ENCODE peak calls at places on chromosomes 11 and 22, in seven cellular contexts. L, P, B, N, D, Q and W are unnamed samples.

GRCh38 chr11:70048279-70049024 is 29.7 kb upstream of the ANO1 start:
- DNase-seq in L (peak), P (no peak), B (no peak), N (no peak), D (no peak), Q (peak), W (no peak)

GRCh38 chr11:15845261-15845660 is 511.1 kb downstream of the SOX6 start:
- DNase-seq in L (no peak), P (no peak), B (no peak), N (no peak), D (no peak), Q (no peak), W (peak)

GRCh38 chr22:45226681-45227186 is 14.0 kb downstream of the KIAA0930 start:
- DNase-seq in L (no peak), P (no peak), B (no peak), N (peak), D (peak), Q (no peak), W (no peak)

GRCh38 chr11:37087650-37088572 is 489.9 kb upstream of the RAG2 start:
- DNase-seq in L (no peak), P (no peak), B (no peak), N (no peak), D (no peak), Q (no peak), W (no peak)

GRCh38 chr11:37525336-37525735 is 927.3 kb upstream of the RAG2 start:
- DNase-seq in L (no peak), P (no peak), B (no peak), N (no peak), D (peak), Q (no peak), W (no peak)

GRCh38 chr11:130561441-130561881 is 113.0 kb downstream of the ADAMTS15 start:
- DNase-seq in L (no peak), P (no peak), B (peak), N (no peak), D (peak), Q (no peak), W (no peak)

GRCh38 chr11:94776351-94777321 is 8.5 kb downstream of the AMOTL1 start:
- DNase-seq in L (no peak), P (no peak), B (peak), N (no peak), D (peak), Q (no peak), W (no peak)

GRCh38 chr11:32312865-32313403 is 122.4 kb downstream of the WT1 start:
- DNase-seq in L (peak), P (no peak), B (peak), N (no peak), D (peak), Q (peak), W (no peak)

GRCh38 chr11:23405350-23405937 is 545.2 kb upstream of the CCDC179 start:
- DNase-seq in L (no peak), P (no peak), B (no peak), N (no peak), D (no peak), Q (no peak), W (no peak)

GRCh38 chr11:99020324-99021225 is at the start of gene CNTN5:
- DNase-seq in L (peak), P (peak), B (no peak), N (no peak), D (peak), Q (peak), W (peak)

GRCh38 chr22:29879738-29880137 is 3.2 kb upstream of the MTMR3 start:
- DNase-seq in L (peak), P (no peak), B (no peak), N (no peak), D (peak), Q (peak), W (no peak)

GRCh38 chr11:62677709-62678108 is 1.2 kb downstream of the UBXN1 start:
- DNase-seq in L (no peak), P (no peak), B (no peak), N (no peak), D (no peak), Q (no peak), W (no peak)

GRCh38 chr11:2137202-2138071 is 1.8 kb downstream of the IGF2 start:
- DNase-seq in L (peak), P (peak), B (peak), N (no peak), D (peak), Q (peak), W (no peak)

GRCh38 chr11:94880216-94880615 is 93.1 kb downstream of the CWC15 start:
- DNase-seq in L (no peak), P (no peak), B (no peak), N (no peak), D (peak), Q (peak), W (no peak)

GRCh38 chr11:44579172-44579804 is 13.8 kb downstream of the CD82 start:
- DNase-seq in L (no peak), P (no peak), B (no peak), N (no peak), D (no peak), Q (no peak), W (no peak)

GRCh38 chr11:116865696-116866095 is 28.3 kb upstream of the APOA1 start:
- DNase-seq in L (no peak), P (no peak), B (peak), N (no peak), D (no peak), Q (no peak), W (no peak)

GRCh38 chr22:35352214-35353111 is 28.4 kb upstream of the HMOX1 start:
- DNase-seq in L (peak), P (peak), B (no peak), N (peak), D (peak), Q (peak), W (no peak)
- TF ChIP-seq CTCF in L (peak), P (no peak), B (peak), N (no peak), D (peak), Q (peak), W (peak)

DNA sequence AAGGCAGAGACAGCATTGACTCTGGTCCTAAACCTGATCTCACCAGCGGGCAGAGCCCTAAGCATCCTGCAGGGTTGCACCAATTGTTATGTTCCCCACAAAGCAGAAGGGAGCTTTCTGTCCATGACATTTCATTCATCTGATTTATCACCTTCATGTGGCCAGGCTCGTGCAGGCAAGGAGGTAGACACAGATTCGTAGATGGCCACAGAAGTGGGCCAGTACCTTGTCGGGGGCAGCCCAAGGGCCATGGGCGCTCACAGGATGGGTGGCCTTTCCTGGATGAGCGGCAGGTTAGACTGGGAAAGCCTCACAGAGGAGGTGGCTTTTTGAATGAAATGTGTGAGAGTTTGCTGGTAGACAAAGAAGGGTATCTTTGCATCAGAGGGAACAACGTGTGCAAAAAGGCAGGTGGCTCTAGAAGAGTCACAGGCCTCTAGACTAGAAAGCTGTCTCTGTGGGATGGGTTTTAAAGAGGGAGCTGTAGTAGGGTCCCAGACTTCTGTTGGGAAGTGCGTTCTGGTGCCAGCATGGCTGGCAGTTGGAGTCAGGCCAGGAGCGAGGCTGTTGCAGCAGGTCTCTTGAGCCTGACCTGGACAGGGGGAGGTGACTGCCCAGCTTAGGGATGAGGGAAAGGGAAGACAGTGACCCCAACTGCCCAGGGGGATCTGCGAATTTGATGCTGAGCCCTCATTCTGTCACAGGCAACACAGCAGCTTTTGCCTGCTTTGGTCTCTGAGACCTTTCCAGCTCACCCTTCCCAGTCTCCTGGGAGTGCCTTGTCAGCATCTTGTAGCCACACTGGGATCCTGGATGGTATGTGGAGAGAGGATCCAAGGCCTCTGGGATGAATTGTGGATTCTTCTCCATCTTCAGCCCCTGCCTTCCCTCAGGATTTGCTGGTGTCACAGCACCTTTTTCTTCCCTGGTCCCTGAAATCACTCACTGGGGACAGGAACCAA is 3.2 kb downstream of the TSKU start:
- DNase-seq in L (no peak), P (no peak), B (no peak), N (no peak), D (no peak), Q (no peak), W (no peak)
- H3K4me3 ChIP-seq in L (no peak), P (no peak), B (no peak), N (peak), D (no peak), Q (peak), W (peak)

GRCh38 chr11:10401275-10401674 is 53.8 kb upstream of the AMPD3 start:
- DNase-seq in L (peak), P (no peak), B (no peak), N (no peak), D (no peak), Q (no peak), W (no peak)
- TF ChIP-seq CTCF in L (peak), P (no peak), B (no peak), N (no peak), D (no peak), Q (no peak), W (no peak)

DNA sequence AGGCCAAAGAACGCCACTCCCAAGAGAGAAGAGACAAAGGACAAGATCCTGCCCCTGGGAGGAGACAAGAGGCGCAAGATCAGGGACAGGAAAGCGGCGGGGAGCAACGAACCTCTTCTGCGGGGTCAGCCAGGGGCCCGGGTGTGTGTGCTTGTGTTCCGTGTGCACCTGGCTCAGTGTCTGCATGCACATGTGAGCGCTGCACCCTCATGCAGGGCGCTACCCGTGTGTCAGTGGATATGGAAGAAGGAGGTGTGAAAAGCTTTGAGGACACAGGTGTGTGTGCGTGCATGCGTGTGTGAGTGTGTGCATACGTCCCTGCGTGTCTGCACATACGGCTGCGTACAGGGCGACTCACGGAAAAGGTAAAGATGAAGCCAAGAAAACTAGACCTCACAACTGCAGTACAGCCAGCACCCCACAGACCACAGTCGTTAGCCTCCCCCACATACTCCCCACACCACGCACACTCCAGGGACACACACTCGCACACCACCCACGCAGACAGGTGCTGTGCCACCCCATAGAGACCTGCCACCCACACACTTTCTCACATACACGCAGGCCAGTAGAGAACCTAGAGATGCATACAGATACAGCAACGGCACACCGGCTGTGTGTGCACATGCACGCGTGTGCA is 11.0 kb upstream of the IGSF9B start:
- DNase-seq in L (no peak), P (no peak), B (no peak), N (no peak), D (no peak), Q (no peak), W (no peak)
- H3K4me3 ChIP-seq in L (no peak), P (no peak), B (no peak), N (peak), D (no peak), Q (no peak), W (no peak)

GRCh38 chr22:22770881-22771280 is 116.7 kb upstream of the IGLL5 start:
- DNase-seq in L (no peak), P (no peak), B (no peak), N (no peak), D (no peak), Q (no peak), W (no peak)

GRCh38 chr22:22771696-22772377 is 115.8 kb upstream of the IGLL5 start:
- DNase-seq in L (no peak), P (no peak), B (no peak), N (no peak), D (no peak), Q (no peak), W (no peak)

GRCh38 chr22:22768885-22769284 is 118.7 kb upstream of the IGLL5 start:
- DNase-seq in L (no peak), P (no peak), B (no peak), N (no peak), D (no peak), Q (no peak), W (no peak)

GRCh38 chr22:22769434-22770279 is 118.0 kb upstream of the IGLL5 start:
- DNase-seq in L (no peak), P (no peak), B (no peak), N (no peak), D (no peak), Q (no peak), W (no peak)

DNA sequence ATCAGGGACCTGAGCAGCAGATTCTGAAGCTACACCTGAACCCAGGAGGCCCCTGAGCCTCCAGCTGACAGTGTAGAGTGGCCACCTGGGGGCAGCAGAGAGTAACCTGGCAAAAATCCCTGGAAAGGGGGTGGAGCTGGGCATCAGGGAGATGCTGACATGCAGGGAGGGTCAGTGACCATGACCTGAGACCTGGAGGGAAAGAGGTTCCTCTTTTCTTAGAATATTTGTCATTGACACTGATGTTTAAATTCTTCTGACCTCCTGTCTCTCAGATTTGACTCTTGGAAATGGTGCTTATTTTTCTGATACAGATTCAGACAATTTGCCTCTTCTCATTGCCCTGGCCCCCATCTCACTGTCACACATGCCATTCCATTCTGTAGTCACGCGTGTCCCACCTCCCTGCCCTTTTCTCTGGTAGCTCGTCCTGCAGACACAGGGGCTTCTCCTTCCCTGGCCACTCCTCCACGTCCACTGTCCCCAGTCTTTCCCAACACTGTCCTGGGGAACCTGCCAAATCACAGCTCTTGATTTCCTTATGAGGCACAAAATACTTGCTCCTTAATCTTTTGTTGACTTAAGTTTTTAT is 117.2 kb upstream of the IGLL5 start:
- DNase-seq in L (peak), P (peak), B (peak), N (no peak), D (peak), Q (peak), W (no peak)
- TF ChIP-seq CTCF in L (peak), P (peak), B (peak), N (no peak), D (peak), Q (peak), W (peak)

GRCh38 chr22:18031670-18032454 is 7.5 kb upstream of the MICAL3 start:
- DNase-seq in L (no peak), P (no peak), B (peak), N (peak), D (peak), Q (peak), W (peak)

GRCh38 chr22:18034076-18034475 is 9.7 kb upstream of the MICAL3 start:
- DNase-seq in L (no peak), P (no peak), B (no peak), N (peak), D (no peak), Q (no peak), W (no peak)

GRCh38 chr22:18032455-18033101 is 8.2 kb upstream of the MICAL3 start:
- DNase-seq in L (no peak), P (no peak), B (peak), N (peak), D (peak), Q (no peak), W (no peak)

GRCh38 chr22:18033204-18033998 is 9.0 kb upstream of the MICAL3 start:
- DNase-seq in L (no peak), P (no peak), B (no peak), N (peak), D (peak), Q (no peak), W (no peak)

GRCh38 chr22:18035740-18036139 is 11.4 kb upstream of the MICAL3 start:
- DNase-seq in L (no peak), P (no peak), B (no peak), N (no peak), D (no peak), Q (peak), W (no peak)
- H3K4me3 ChIP-seq in L (no peak), P (no peak), B (no peak), N (no peak), D (no peak), Q (no peak), W (no peak)

GRCh38 chr11:11318961-11319360 is 34.1 kb downstream of the CSNK2A3 start:
- DNase-seq in L (no peak), P (no peak), B (no peak), N (no peak), D (no peak), Q (no peak), W (no peak)
- TF ChIP-seq CTCF in L (no peak), P (no peak), B (no peak), N (no peak), D (no peak), Q (no peak), W (no peak)

GRCh38 chr11:45848654-45849081 is 1.4 kb downstream of the CRY2 start:
- DNase-seq in L (no peak), P (no peak), B (no peak), N (no peak), D (no peak), Q (no peak), W (no peak)
- H3K4me3 ChIP-seq in L (no peak), P (peak), B (peak), N (peak), D (peak), Q (no peak), W (no peak)

GRCh38 chr11:72240461-72241289 is 3.3 kb downstream of the PHOX2A start:
- DNase-seq in L (peak), P (peak), B (no peak), N (peak), D (no peak), Q (no peak), W (no peak)
- TF ChIP-seq CTCF in L (no peak), P (no peak), B (no peak), N (no peak), D (no peak), Q (no peak), W (no peak)

DNA sequence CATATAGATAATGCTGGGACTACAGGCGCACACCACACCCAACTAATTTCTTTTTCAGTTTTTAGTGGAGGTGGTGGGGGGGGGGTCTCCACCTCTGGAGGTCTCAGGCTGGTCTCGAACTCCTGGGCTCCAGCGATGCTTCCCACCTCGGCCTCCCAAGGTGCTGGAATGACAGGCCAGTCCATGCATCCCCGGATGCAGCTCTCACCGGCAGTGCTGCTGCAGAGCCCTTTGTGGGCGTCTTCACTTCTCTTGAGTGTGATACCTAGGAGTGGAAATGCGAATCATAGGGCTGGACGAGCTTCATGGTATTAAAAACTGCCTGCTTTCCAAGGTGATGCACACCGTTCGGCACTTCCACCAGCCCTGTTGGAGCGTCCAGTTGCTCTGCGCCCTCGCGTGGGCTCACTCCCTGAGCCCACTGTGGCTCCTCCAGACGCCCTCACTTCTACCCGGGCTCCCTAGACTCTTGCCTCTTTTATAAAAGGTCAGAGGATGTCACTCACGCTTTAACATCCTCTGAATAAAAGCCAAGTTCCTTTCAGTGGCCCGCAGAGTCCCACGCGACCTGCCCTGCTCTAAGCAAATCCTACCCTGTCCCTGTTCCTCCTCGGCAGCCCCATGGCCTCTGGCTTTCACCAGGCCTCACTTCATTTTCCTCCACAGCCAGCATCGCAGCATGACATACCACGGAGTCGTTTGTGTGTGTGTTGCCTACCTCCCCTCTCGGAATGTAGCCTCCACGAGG is 833 bp upstream of the BID start:
- DNase-seq in L (no peak), P (no peak), B (no peak), N (no peak), D (no peak), Q (no peak), W (no peak)
- H3K4me3 ChIP-seq in L (peak), P (no peak), B (peak), N (peak), D (no peak), Q (peak), W (no peak)